ENCODE peak calls at places on chromosomes 2 and 18, in four cellular contexts. F is lower leg skin, I is AG10803, O is MCF 10A. P is an unnamed sample.

GRCh38 chr2:57217013-57217412 is 829.6 kb upstream of the VRK2 start:
- DNase-seq in O (no peak), I (no peak), F (no peak), P (no peak)

GRCh38 chr2:16626497-16626896 is 39.1 kb downstream of the CYRIA start:
- DNase-seq in I (peak; percentile 26), F (peak; percentile 85), O (no peak), P (no peak)

GRCh38 chr2:38416296-38417036 is 39.4 kb upstream of the ATL2 start:
- DNase-seq in F (no peak), I (no peak), O (no peak), P (no peak)

GRCh38 chr2:84243788-84244627 is 215.1 kb downstream of the SUCLG1 start:
- DNase-seq in O (no peak), F (no peak), I (no peak), P (no peak)

GRCh38 chr18:57898506-57899124 is 95.5 kb upstream of the ATP8B1 start:
- DNase-seq in F (no peak), I (peak; percentile 92), O (peak; percentile 73), P (no peak)

GRCh38 chr2:26579025-26579722 is 62.0 kb downstream of the CIB4 start:
- DNase-seq in O (no peak), I (no peak), F (peak; percentile 76), P (peak; percentile 43)

GRCh38 chr2:151634726-151635467 is 99.4 kb downstream of the NEB start:
- DNase-seq in O (no peak), F (no peak), I (no peak), P (no peak)

GRCh38 chr2:36708119-36708741 is 11.7 kb downstream of the VIT start:
- DNase-seq in I (peak; percentile 99), O (no peak), F (peak; percentile 85), P (peak; percentile 28)

GRCh38 chr2:61816480-61817355 is 37.1 kb downstream of the FAM161A start:
- DNase-seq in F (no peak), I (no peak), O (no peak), P (no peak)

GRCh38 chr2:98463551-98463971 is 18.9 kb downstream of the INPP4A start:
- DNase-seq in O (no peak), I (no peak), F (peak; percentile 60), P (no peak)

GRCh38 chr2:195639959-195640358 is 17.1 kb upstream of the SLC39A10 start:
- DNase-seq in I (no peak), F (no peak), O (no peak), P (no peak)

GRCh38 chr2:54675738-54676137 is 47.7 kb upstream of the EML6 start:
- DNase-seq in O (peak; percentile 65), F (no peak), I (no peak), P (no peak)

GRCh38 chr2:132621131-132621875 is 48.7 kb downstream of the LYPD1 start:
- DNase-seq in I (no peak), F (no peak), O (no peak), P (no peak)

GRCh38 chr2:43425659-43426058 is 170.2 kb downstream of the THADA start:
- DNase-seq in O (no peak), F (no peak), I (no peak), P (no peak)

GRCh38 chr18:36186461-36187137 is 698 bp upstream of the MOCOS start:
- DNase-seq in F (peak; percentile 86), I (peak; percentile 26), O (peak; percentile 64), P (peak; percentile 29)

GRCh38 chr2:25280066-25280687 is 61.5 kb downstream of the DNMT3A start:
- DNase-seq in O (no peak), F (no peak), I (no peak), P (no peak)

GRCh38 chr2:86825020-86825727 is 34.5 kb upstream of the CD8A start:
- DNase-seq in F (no peak), I (no peak), O (no peak), P (no peak)

GRCh38 chr2:114442545-114442944 is at the start of gene DPP10:
- DNase-seq in O (peak; percentile 59), F (no peak), I (no peak), P (no peak)